ENCODE peak calls at places on chromosome 13, in nine cellular contexts. B is amniotic stem cell, F is WTC11, Y is NCI-H460, D is mucosa of gallbladder, V is ELR, T is cardiac fibroblast, U is bronchial epithelial cell, I is fibroblast of pulmonary artery. P is an unnamed sample.

GRCh38 chr13:36674337-36675212 is 755 bp downstream of the SERTM1 start:
- DNase-seq in B (no peak), F (peak), Y (no peak), D (no peak), V (no peak), T (no peak), U (no peak), I (no peak), P (no peak)

GRCh38 chr13:88592105-88592504 is 920.9 kb downstream of the SLITRK5 start:
- DNase-seq in B (no peak), F (no peak), Y (no peak), D (no peak), V (no peak), T (no peak), U (peak), I (no peak), P (no peak)

GRCh38 chr13:45658586-45659235 is 43.2 kb upstream of the ERICH6B start:
- DNase-seq in B (peak), F (no peak), Y (no peak), D (no peak), V (peak), T (peak), U (peak), I (peak), P (no peak)

GRCh38 chr13:28653111-28653510 is 5.8 kb upstream of the POMP start:
- DNase-seq in B (no peak), F (no peak), Y (no peak), D (no peak), V (no peak), T (no peak), U (no peak), I (no peak), P (no peak)

GRCh38 chr13:29436291-29436690 is 159.2 kb downstream of the SLC7A1 start:
- DNase-seq in B (peak), F (no peak), Y (no peak), D (no peak), V (peak), T (peak), U (peak), I (peak), P (no peak)

GRCh38 chr13:72295173-72295572 is 428.2 kb upstream of the DACH1 start:
- DNase-seq in B (no peak), F (no peak), Y (no peak), D (no peak), V (peak), T (peak), U (no peak), I (peak), P (no peak)

GRCh38 chr13:41561179-41561578 is 103.8 kb downstream of the RGCC start:
- DNase-seq in B (no peak), F (no peak), Y (no peak), D (no peak), V (no peak), T (peak), U (no peak), I (peak), P (no peak)

GRCh38 chr13:65638572-65639168 is 1591.5 kb downstream of the PCDH9 start:
- DNase-seq in B (peak), F (no peak), Y (peak), D (no peak), V (peak), T (peak), U (peak), I (peak), P (no peak)

GRCh38 chr13:46359731-46360130 is 27.3 kb downstream of the RUBCNL start:
- DNase-seq in B (peak), F (no peak), Y (no peak), D (no peak), V (no peak), T (peak), U (no peak), I (no peak), P (no peak)

GRCh38 chr13:100892981-100893380 is 218.4 kb upstream of the TMTC4 start:
- DNase-seq in B (no peak), F (no peak), Y (no peak), D (no peak), V (no peak), T (no peak), U (no peak), I (no peak), P (no peak)

GRCh38 chr13:51823861-51824260 is 19.9 kb upstream of the DHRS12 start:
- DNase-seq in B (no peak), F (no peak), Y (no peak), D (no peak), V (no peak), T (peak), U (no peak), I (peak), P (no peak)

GRCh38 chr13:112702983-112703379 is 13.1 kb downstream of the ATP11A start:
- DNase-seq in B (no peak), F (peak), Y (no peak), D (no peak), V (no peak), T (no peak), U (no peak), I (no peak), P (no peak)

GRCh38 chr13:47144782-47145181 is 247.9 kb upstream of the HTR2A start:
- DNase-seq in B (no peak), F (no peak), Y (no peak), D (no peak), V (no peak), T (no peak), U (no peak), I (no peak), P (no peak)

GRCh38 chr13:59358014-59358413 is 805.7 kb downstream of the DIAPH3 start:
- DNase-seq in B (no peak), F (no peak), Y (no peak), D (no peak), V (no peak), T (no peak), U (no peak), I (no peak), P (no peak)

GRCh38 chr13:80840313-80840976 is 499.5 kb upstream of the SPRY2 start:
- DNase-seq in B (no peak), F (no peak), Y (no peak), D (no peak), V (peak), T (peak), U (no peak), I (peak), P (no peak)

GRCh38 chr13:40495620-40496001 is 170.8 kb downstream of the FOXO1 start:
- DNase-seq in B (no peak), F (no peak), Y (no peak), D (no peak), V (no peak), T (no peak), U (peak), I (no peak), P (no peak)

GRCh38 chr13:110771194-110771593 is 57.7 kb downstream of the ING1 start:
- DNase-seq in B (no peak), F (no peak), Y (no peak), D (no peak), V (peak), T (peak), U (no peak), I (peak), P (no peak)

GRCh38 chr13:32019612-32020233 is 11.9 kb upstream of the FRY start:
- DNase-seq in B (no peak), F (peak), Y (peak), D (peak), V (peak), T (peak), U (peak), I (peak), P (peak)

GRCh38 chr13:42363941-42364612 is 92.1 kb downstream of the AKAP11 start:
- DNase-seq in B (no peak), F (no peak), Y (no peak), D (no peak), V (peak), T (peak), U (peak), I (peak), P (no peak)

GRCh38 chr13:114203536-114203935 is 24.5 kb downstream of the CFAP97D2 start:
- DNase-seq in B (no peak), F (no peak), Y (no peak), D (no peak), V (no peak), T (no peak), U (peak), I (no peak), P (no peak)

GRCh38 chr13:25375727-25376358 is 4.1 kb downstream of the ATP8A2 start:
- DNase-seq in B (no peak), F (peak), Y (peak), D (peak), V (peak), T (peak), U (peak), I (peak), P (no peak)

GRCh38 chr13:73704587-73704986 is 429.6 kb downstream of the KLF12 start:
- DNase-seq in B (no peak), F (no peak), Y (no peak), D (no peak), V (no peak), T (no peak), U (no peak), I (no peak), P (no peak)

GRCh38 chr13:45434556-45435371 is 16.6 kb upstream of the SLC25A30 start:
- DNase-seq in B (no peak), F (no peak), Y (no peak), D (no peak), V (no peak), T (no peak), U (no peak), I (no peak), P (no peak)

GRCh38 chr13:112444001-112444311 is 67.8 kb downstream of the SPACA7 start:
- DNase-seq in B (no peak), F (peak), Y (peak), D (peak), V (peak), T (peak), U (peak), I (peak), P (no peak)

GRCh38 chr13:35720690-35721554 is 244.4 kb upstream of the MAB21L1 start:
- DNase-seq in B (no peak), F (peak), Y (peak), D (peak), V (peak), T (peak), U (peak), I (peak), P (peak)

GRCh38 chr13:114035583-114036501 is 62.0 kb upstream of the C13orf46 start:
- DNase-seq in B (no peak), F (no peak), Y (no peak), D (no peak), V (no peak), T (no peak), U (no peak), I (peak), P (no peak)

GRCh38 chr13:31978021-31978420 is 53.6 kb upstream of the FRY start:
- DNase-seq in B (no peak), F (no peak), Y (no peak), D (no peak), V (no peak), T (no peak), U (no peak), I (no peak), P (no peak)

P was measured in left colon.